ENCODE peak calls at places on chromosomes 6 and 20, in five cellular contexts. H is activated T-cell treated with anti-CD3 and anti-CD28 coated beads, Interleukin-2, amount 50 U/mL, for 72 hours; L is AG04450; V is Calu3; R is non-pigmented ciliary epithelial cell. T is an unnamed sample.
A peak's percentile ranks its signal among the peaks of the same experiment; 100 is the strongest.

GRCh38 chr6:190596-191395 is 101.5 kb upstream of the DUSP22 start:
- DNase-seq in H (peak; percentile 26), L (no peak), V (no peak), R (no peak), T (no peak)

GRCh38 chr6:151999194-151999593 is 191.7 kb downstream of the ESR1 start:
- DNase-seq in H (no peak), L (no peak), V (no peak), R (no peak), T (no peak)

GRCh38 chr6:87730310-87730709 is 28.3 kb upstream of the AKIRIN2 start:
- DNase-seq in H (no peak), L (no peak), V (no peak), R (no peak), T (no peak)

GRCh38 chr6:142872376-142872775 is 72.6 kb downstream of the HIVEP2 start:
- DNase-seq in H (no peak), L (no peak), V (no peak), R (no peak), T (no peak)

GRCh38 chr6:28862077-28862476 is 61.7 kb downstream of the TRIM27 start:
- DNase-seq in H (no peak), L (no peak), V (no peak), R (no peak), T (no peak)

GRCh38 chr6:93580441-93580840 is 161.1 kb upstream of the EPHA7 start:
- DNase-seq in H (no peak), L (no peak), V (no peak), R (no peak), T (no peak)

GRCh38 chr20:12175538-12175937 is 257.8 kb downstream of the BTBD3 start:
- DNase-seq in H (no peak), L (no peak), V (no peak), R (no peak), T (no peak)

GRCh38 chr6:45595010-45595851 is 217.5 kb upstream of the SUPT3H start:
- DNase-seq in H (no peak), L (no peak), V (no peak), R (no peak), T (no peak)

GRCh38 chr20:5100684-5101347 is 18.9 kb downstream of the PCNA start:
- DNase-seq in H (peak; percentile 68), L (no peak), V (peak; percentile 67), R (no peak), T (peak; percentile 61)

GRCh38 chr20:57266251-57267157 is at the start of gene BMP7:
- DNase-seq in H (no peak), L (no peak), V (no peak), R (no peak), T (peak; percentile 39)

GRCh38 chr20:62020935-62021701 is 44.6 kb downstream of the TAF4 start:
- DNase-seq in H (no peak), L (no peak), V (no peak), R (no peak), T (no peak)

GRCh38 chr20:57749131-57749690 is 39.4 kb upstream of the PMEPA1 start:
- DNase-seq in H (no peak), L (no peak), V (no peak), R (no peak), T (no peak)

GRCh38 chr6:11120273-11121005 is 8.9 kb upstream of the ERVFRD-1 start:
- DNase-seq in H (no peak), L (no peak), V (no peak), R (no peak), T (no peak)

GRCh38 chr20:44495802-44496481 is 20.3 kb downstream of the TTPAL start:
- DNase-seq in H (peak; percentile 42), L (peak; percentile 88), V (no peak), R (peak; percentile 93), T (no peak)

GRCh38 chr6:150177260-150178246 is 34.7 kb downstream of the PPP1R14C start:
- DNase-seq in H (no peak), L (no peak), V (no peak), R (no peak), T (no peak)

GRCh38 chr20:44336725-44337380 is at the start of gene R3HDML:
- DNase-seq in H (no peak), L (no peak), V (no peak), R (no peak), T (no peak)

GRCh38 chr6:122749451-122750050 is 30.0 kb upstream of the FABP7 start:
- DNase-seq in H (no peak), L (no peak), V (no peak), R (no peak), T (no peak)

GRCh38 chr6:151757506-151757955 is 50.0 kb upstream of the ESR1 start:
- DNase-seq in H (peak; percentile 54), L (no peak), V (no peak), R (no peak), T (peak; percentile 39)

GRCh38 chr6:168139121-168139520 is 60.1 kb upstream of the FRMD1 start:
- DNase-seq in H (no peak), L (no peak), V (no peak), R (no peak), T (no peak)

GRCh38 chr6:166365806-166366205 is 16.9 kb downstream of the MPC1 start:
- DNase-seq in H (no peak), L (no peak), V (no peak), R (no peak), T (no peak)

GRCh38 chr6:102717737-102718427 is 1324.4 kb downstream of the GRIK2 start:
- DNase-seq in H (no peak), L (no peak), V (no peak), R (no peak), T (no peak)

GRCh38 chr6:48141975-48142374 is 31.0 kb upstream of the PTCHD4 start:
- DNase-seq in H (no peak), L (no peak), V (no peak), R (no peak), T (no peak)

GRCh38 chr20:32249030-32249738 is 28.3 kb upstream of the KIF3B start:
- DNase-seq in H (peak; percentile 67), L (no peak), V (no peak), R (no peak), T (no peak)

GRCh38 chr6:36542041-36542440 is 5.2 kb downstream of the STK38 start:
- DNase-seq in H (no peak), L (no peak), V (no peak), R (no peak), T (no peak)

GRCh38 chr6:138106665-138107077 is 548 bp downstream of the PERP start:
- DNase-seq in H (no peak), L (no peak), V (no peak), R (no peak), T (no peak)

GRCh38 chr6:49733680-49734079 is 10.5 kb downstream of the CRISP3 start:
- DNase-seq in H (no peak), L (no peak), V (no peak), R (no peak), T (no peak)

GRCh38 chr20:57983082-57983481 is 245.4 kb downstream of the ANKRD60 start:
- DNase-seq in H (no peak), L (no peak), V (no peak), R (no peak), T (no peak)

GRCh38 chr6:20238688-20239587 is 26.7 kb upstream of the MBOAT1 start:
- DNase-seq in H (no peak), L (no peak), V (no peak), R (no peak), T (no peak)

GRCh38 chr6:128346569-128346968 is 173.8 kb downstream of the PTPRK start:
- DNase-seq in H (no peak), L (no peak), V (no peak), R (no peak), T (no peak)

GRCh38 chr6:48061630-48062029 is 49.4 kb downstream of the PTCHD4 start:
- DNase-seq in H (no peak), L (no peak), V (no peak), R (no peak), T (no peak)

GRCh38 chr6:90088009-90088408 is 193.7 kb downstream of the GJA10 start:
- DNase-seq in H (no peak), L (peak; percentile 46), V (no peak), R (peak; percentile 58), T (no peak)

GRCh38 chr20:31698803-31699718 is 23.6 kb downstream of the BCL2L1 start:
- DNase-seq in H (peak; percentile 32), L (peak; percentile 90), V (peak; percentile 76), R (peak; percentile 96), T (peak; percentile 70)

T was measured in GM20000.